ENCODE peak calls at places on chromosomes 4 and X, in nine cellular contexts. One of them, this sample, is unnamed.

GRCh38 chr4:151604238-151604637 is 156.6 kb downstream of the GATB start:
- DNase-seq in NCI-H446: no peak
- DNase-seq in IMR-90: peak
- DNase-seq in NT2/D1: no peak
- DNase-seq in fibroblast of the conjunctiva: peak
- DNase-seq in osteocyte: no peak
- DNase-seq in RPMI8226: peak
- DNase-seq in RWPE1: peak
- DNase-seq in activated naive CD4-positive, alpha-beta T cell treated with anti-CD3 and anti-CD28 coated beads for 36 hours: no peak
- DNase-seq in this sample: peak

GRCh38 chr4:145782756-145783155 is 102.8 kb downstream of the C4orf51 start:
- DNase-seq in activated naive CD4-positive, alpha-beta T cell treated with anti-CD3 and anti-CD28 coated beads for 36 hours: no peak
- DNase-seq in RPMI8226: no peak
- DNase-seq in NT2/D1: no peak
- DNase-seq in osteocyte: no peak
- DNase-seq in NCI-H446: no peak
- DNase-seq in IMR-90: no peak
- DNase-seq in RWPE1: no peak
- DNase-seq in fibroblast of the conjunctiva: no peak
- DNase-seq in this sample: no peak

GRCh38 chr4:100681289-100681688 is 163.5 kb upstream of the EMCN start:
- DNase-seq in NCI-H446: no peak
- DNase-seq in activated naive CD4-positive, alpha-beta T cell treated with anti-CD3 and anti-CD28 coated beads for 36 hours: no peak
- DNase-seq in fibroblast of the conjunctiva: no peak
- DNase-seq in osteocyte: no peak
- DNase-seq in RPMI8226: no peak
- DNase-seq in NT2/D1: no peak
- DNase-seq in RWPE1: no peak
- DNase-seq in IMR-90: no peak
- DNase-seq in this sample: no peak

GRCh38 chr4:164761746-164762275 is 7.9 kb downstream of the SMIM31 start:
- DNase-seq in fibroblast of the conjunctiva: no peak
- DNase-seq in RPMI8226: no peak
- DNase-seq in NCI-H446: no peak
- DNase-seq in osteocyte: no peak
- DNase-seq in activated naive CD4-positive, alpha-beta T cell treated with anti-CD3 and anti-CD28 coated beads for 36 hours: no peak
- DNase-seq in RWPE1: no peak
- DNase-seq in NT2/D1: no peak
- DNase-seq in IMR-90: no peak
- DNase-seq in this sample: no peak

GRCh38 chr4:179893967-179894590 is 2349.1 kb upstream of the TENM3 start:
- DNase-seq in activated naive CD4-positive, alpha-beta T cell treated with anti-CD3 and anti-CD28 coated beads for 36 hours: no peak
- DNase-seq in RWPE1: no peak
- DNase-seq in NT2/D1: no peak
- DNase-seq in fibroblast of the conjunctiva: peak
- DNase-seq in RPMI8226: no peak
- DNase-seq in IMR-90: peak
- DNase-seq in osteocyte: no peak
- DNase-seq in NCI-H446: no peak
- DNase-seq in this sample: no peak

GRCh38 chrX:131792356-131792749 is 230.7 kb upstream of the STK26 start:
- DNase-seq in RWPE1: no peak
- DNase-seq in IMR-90: peak
- DNase-seq in NT2/D1: no peak
- DNase-seq in activated naive CD4-positive, alpha-beta T cell treated with anti-CD3 and anti-CD28 coated beads for 36 hours: no peak
- DNase-seq in fibroblast of the conjunctiva: peak
- DNase-seq in osteocyte: no peak
- DNase-seq in RPMI8226: peak
- DNase-seq in NCI-H446: no peak
- DNase-seq in this sample: peak

GRCh38 chr4:92455329-92455839 is 151.6 kb downstream of the GRID2 start:
- DNase-seq in NT2/D1: no peak
- DNase-seq in NCI-H446: no peak
- DNase-seq in osteocyte: no peak
- DNase-seq in IMR-90: no peak
- DNase-seq in RPMI8226: no peak
- DNase-seq in activated naive CD4-positive, alpha-beta T cell treated with anti-CD3 and anti-CD28 coated beads for 36 hours: no peak
- DNase-seq in fibroblast of the conjunctiva: no peak
- DNase-seq in RWPE1: no peak
- DNase-seq in this sample: no peak

GRCh38 chr4:188023682-188024081 is 28.1 kb downstream of the ZFP42 start:
- DNase-seq in IMR-90: peak
- DNase-seq in osteocyte: no peak
- DNase-seq in RWPE1: peak
- DNase-seq in activated naive CD4-positive, alpha-beta T cell treated with anti-CD3 and anti-CD28 coated beads for 36 hours: no peak
- DNase-seq in NT2/D1: no peak
- DNase-seq in RPMI8226: no peak
- DNase-seq in fibroblast of the conjunctiva: no peak
- DNase-seq in NCI-H446: no peak
- DNase-seq in this sample: no peak

GRCh38 chr4:83381173-83381572 is 46.5 kb upstream of the HPSE start:
- DNase-seq in activated naive CD4-positive, alpha-beta T cell treated with anti-CD3 and anti-CD28 coated beads for 36 hours: no peak
- DNase-seq in RWPE1: no peak
- DNase-seq in NT2/D1: no peak
- DNase-seq in IMR-90: no peak
- DNase-seq in fibroblast of the conjunctiva: no peak
- DNase-seq in NCI-H446: no peak
- DNase-seq in RPMI8226: no peak
- DNase-seq in osteocyte: no peak
- DNase-seq in this sample: no peak

GRCh38 chrX:11704725-11705495 is 39.2 kb upstream of the ARHGAP6 start:
- DNase-seq in IMR-90: peak
- DNase-seq in osteocyte: no peak
- DNase-seq in NCI-H446: no peak
- DNase-seq in NT2/D1: peak
- DNase-seq in fibroblast of the conjunctiva: no peak
- DNase-seq in RWPE1: no peak
- DNase-seq in activated naive CD4-positive, alpha-beta T cell treated with anti-CD3 and anti-CD28 coated beads for 36 hours: no peak
- DNase-seq in RPMI8226: no peak
- DNase-seq in this sample: no peak

GRCh38 chr4:28879178-28879577 is 1841.0 kb upstream of the PCDH7 start:
- DNase-seq in RPMI8226: no peak
- DNase-seq in activated naive CD4-positive, alpha-beta T cell treated with anti-CD3 and anti-CD28 coated beads for 36 hours: no peak
- DNase-seq in NCI-H446: no peak
- DNase-seq in fibroblast of the conjunctiva: no peak
- DNase-seq in osteocyte: no peak
- DNase-seq in RWPE1: no peak
- DNase-seq in NT2/D1: no peak
- DNase-seq in IMR-90: peak
- DNase-seq in this sample: no peak

GRCh38 chr4:170022211-170022610 is 4.0 kb downstream of the MFAP3L start:
- DNase-seq in osteocyte: no peak
- DNase-seq in NT2/D1: no peak
- DNase-seq in RPMI8226: no peak
- DNase-seq in activated naive CD4-positive, alpha-beta T cell treated with anti-CD3 and anti-CD28 coated beads for 36 hours: no peak
- DNase-seq in fibroblast of the conjunctiva: no peak
- DNase-seq in NCI-H446: no peak
- DNase-seq in IMR-90: no peak
- DNase-seq in RWPE1: no peak
- DNase-seq in this sample: no peak

GRCh38 chr4:110124721-110125120 is 73.7 kb downstream of the ELOVL6 start:
- DNase-seq in NT2/D1: no peak
- DNase-seq in RPMI8226: no peak
- DNase-seq in IMR-90: no peak
- DNase-seq in NCI-H446: peak
- DNase-seq in activated naive CD4-positive, alpha-beta T cell treated with anti-CD3 and anti-CD28 coated beads for 36 hours: no peak
- DNase-seq in RWPE1: no peak
- DNase-seq in osteocyte: no peak
- DNase-seq in fibroblast of the conjunctiva: no peak
- DNase-seq in this sample: no peak